ENCODE peak calls at places on chromosome 1, in ten cellular contexts. One of them, this sample, is unnamed. For H3K4me1 and H3K27me3, the result is how much of the 10 kb centered on the place peaks cover.

GRCh38 chr1:203342192-203342940 is 8.6 kb downstream of the FMOD start:
- DNase-seq in uterus: peak
- DNase-seq in adipocyte: peak
- DNase-seq in GM23338: peak
- DNase-seq in PC-9: peak
- DNase-seq in stomach: peak
- DNase-seq in aorta: no peak
- DNase-seq in CD4-positive, CD25-positive, alpha-beta regulatory T cell: no peak
- DNase-seq in fibroblast of lung: peak
- DNase-seq in IMR-90: peak
- DNase-seq in this sample: peak

GRCh38 chr1:53148123-53148522 is 5.7 kb upstream of the SLC1A7 start:
- DNase-seq in aorta: no peak
- DNase-seq in uterus: no peak
- DNase-seq in CD4-positive, CD25-positive, alpha-beta regulatory T cell: no peak
- DNase-seq in fibroblast of lung: no peak
- DNase-seq in GM23338: no peak
- DNase-seq in stomach: no peak
- DNase-seq in adipocyte: no peak
- DNase-seq in IMR-90: peak
- DNase-seq in PC-9: no peak
- DNase-seq in this sample: no peak

GRCh38 chr1:164774413-164774812 is 215.4 kb downstream of the PBX1 start:
- DNase-seq in uterus: no peak
- DNase-seq in aorta: no peak
- DNase-seq in CD4-positive, CD25-positive, alpha-beta regulatory T cell: no peak
- DNase-seq in GM23338: no peak
- DNase-seq in adipocyte: no peak
- DNase-seq in IMR-90: no peak
- DNase-seq in PC-9: no peak
- DNase-seq in fibroblast of lung: no peak
- DNase-seq in stomach: no peak
- DNase-seq in this sample: no peak

GRCh38 chr1:45585496-45586075 is 1.7 kb downstream of the NASP start:
- DNase-seq in aorta: no peak
- DNase-seq in GM23338: no peak
- DNase-seq in stomach: no peak
- DNase-seq in fibroblast of lung: no peak
- DNase-seq in uterus: no peak
- DNase-seq in adipocyte: no peak
- DNase-seq in IMR-90: no peak
- DNase-seq in PC-9: no peak
- DNase-seq in CD4-positive, CD25-positive, alpha-beta regulatory T cell: no peak
- DNase-seq in this sample: no peak

GRCh38 chr1:185440877-185441276 is 123.8 kb upstream of the IVNS1ABP start:
- DNase-seq in stomach: no peak
- DNase-seq in adipocyte: peak
- DNase-seq in uterus: no peak
- DNase-seq in CD4-positive, CD25-positive, alpha-beta regulatory T cell: no peak
- DNase-seq in aorta: no peak
- DNase-seq in IMR-90: no peak
- DNase-seq in GM23338: no peak
- DNase-seq in fibroblast of lung: no peak
- DNase-seq in PC-9: no peak
- DNase-seq in this sample: no peak

GRCh38 chr1:6123083-6123482 is 57.0 kb downstream of the CHD5 start:
- DNase-seq in adipocyte: no peak
- DNase-seq in aorta: peak
- DNase-seq in stomach: no peak
- DNase-seq in CD4-positive, CD25-positive, alpha-beta regulatory T cell: no peak
- DNase-seq in fibroblast of lung: no peak
- DNase-seq in PC-9: no peak
- DNase-seq in IMR-90: no peak
- DNase-seq in GM23338: no peak
- DNase-seq in uterus: no peak
- DNase-seq in this sample: no peak

GRCh38 chr1:57576750-57577149 is 152.9 kb upstream of the DAB1 start:
- DNase-seq in GM23338: no peak
- DNase-seq in uterus: no peak
- DNase-seq in aorta: no peak
- DNase-seq in stomach: peak
- DNase-seq in PC-9: no peak
- DNase-seq in IMR-90: no peak
- DNase-seq in fibroblast of lung: no peak
- DNase-seq in CD4-positive, CD25-positive, alpha-beta regulatory T cell: no peak
- DNase-seq in adipocyte: no peak
- DNase-seq in this sample: peak

GRCh38 chr1:102879439-102879993 is 228.8 kb downstream of the COL11A1 start:
- DNase-seq in uterus: no peak
- DNase-seq in CD4-positive, CD25-positive, alpha-beta regulatory T cell: no peak
- DNase-seq in stomach: no peak
- DNase-seq in IMR-90: peak
- DNase-seq in fibroblast of lung: peak
- DNase-seq in aorta: no peak
- DNase-seq in PC-9: peak
- DNase-seq in adipocyte: peak
- DNase-seq in GM23338: no peak
- DNase-seq in this sample: no peak

GRCh38 chr1:28317014-28317413 is 11.8 kb upstream of the MED18 start:
- DNase-seq in aorta: no peak
- DNase-seq in CD4-positive, CD25-positive, alpha-beta regulatory T cell: no peak
- DNase-seq in IMR-90: no peak
- DNase-seq in uterus: no peak
- DNase-seq in GM23338: no peak
- DNase-seq in adipocyte: no peak
- DNase-seq in stomach: no peak
- DNase-seq in PC-9: no peak
- DNase-seq in fibroblast of lung: no peak
- DNase-seq in this sample: no peak
- H3K4me3 ChIP-seq in aorta: no peak
- H3K4me3 ChIP-seq in CD4-positive, CD25-positive, alpha-beta regulatory T cell: no peak
- H3K4me3 ChIP-seq in IMR-90: no peak
- H3K4me3 ChIP-seq in uterus: no peak
- H3K4me3 ChIP-seq in GM23338: no peak
- H3K4me3 ChIP-seq in adipocyte: no peak
- H3K4me3 ChIP-seq in stomach: no peak
- H3K4me3 ChIP-seq in PC-9: no peak
- H3K4me3 ChIP-seq in fibroblast of lung: no peak
- H3K4me3 ChIP-seq in this sample: no peak

GRCh38 chr1:204459706-204460105 is 34.9 kb downstream of the PIK3C2B start:
- DNase-seq in adipocyte: no peak
- DNase-seq in IMR-90: no peak
- DNase-seq in uterus: no peak
- DNase-seq in aorta: no peak
- DNase-seq in stomach: no peak
- DNase-seq in PC-9: no peak
- DNase-seq in CD4-positive, CD25-positive, alpha-beta regulatory T cell: no peak
- DNase-seq in fibroblast of lung: no peak
- DNase-seq in GM23338: no peak
- DNase-seq in this sample: no peak

GRCh38 chr1:204460346-204460745 is 34.3 kb downstream of the PIK3C2B start:
- DNase-seq in stomach: no peak
- DNase-seq in fibroblast of lung: no peak
- DNase-seq in uterus: no peak
- DNase-seq in aorta: no peak
- DNase-seq in IMR-90: no peak
- DNase-seq in CD4-positive, CD25-positive, alpha-beta regulatory T cell: no peak
- DNase-seq in GM23338: no peak
- DNase-seq in PC-9: no peak
- DNase-seq in adipocyte: no peak
- DNase-seq in this sample: no peak

GRCh38 chr1:204462229-204462561 is 32.4 kb downstream of the PIK3C2B start:
- DNase-seq in aorta: no peak
- DNase-seq in adipocyte: no peak
- DNase-seq in stomach: no peak
- DNase-seq in uterus: no peak
- DNase-seq in fibroblast of lung: no peak
- DNase-seq in IMR-90: no peak
- DNase-seq in CD4-positive, CD25-positive, alpha-beta regulatory T cell: no peak
- DNase-seq in GM23338: no peak
- DNase-seq in PC-9: no peak
- DNase-seq in this sample: no peak

GRCh38 chr1:204463125-204464060 is 31.2 kb downstream of the PIK3C2B start:
- DNase-seq in GM23338: no peak
- DNase-seq in CD4-positive, CD25-positive, alpha-beta regulatory T cell: no peak
- DNase-seq in fibroblast of lung: no peak
- DNase-seq in adipocyte: no peak
- DNase-seq in uterus: no peak
- DNase-seq in IMR-90: no peak
- DNase-seq in PC-9: no peak
- DNase-seq in aorta: no peak
- DNase-seq in stomach: no peak
- DNase-seq in this sample: no peak

DNA sequence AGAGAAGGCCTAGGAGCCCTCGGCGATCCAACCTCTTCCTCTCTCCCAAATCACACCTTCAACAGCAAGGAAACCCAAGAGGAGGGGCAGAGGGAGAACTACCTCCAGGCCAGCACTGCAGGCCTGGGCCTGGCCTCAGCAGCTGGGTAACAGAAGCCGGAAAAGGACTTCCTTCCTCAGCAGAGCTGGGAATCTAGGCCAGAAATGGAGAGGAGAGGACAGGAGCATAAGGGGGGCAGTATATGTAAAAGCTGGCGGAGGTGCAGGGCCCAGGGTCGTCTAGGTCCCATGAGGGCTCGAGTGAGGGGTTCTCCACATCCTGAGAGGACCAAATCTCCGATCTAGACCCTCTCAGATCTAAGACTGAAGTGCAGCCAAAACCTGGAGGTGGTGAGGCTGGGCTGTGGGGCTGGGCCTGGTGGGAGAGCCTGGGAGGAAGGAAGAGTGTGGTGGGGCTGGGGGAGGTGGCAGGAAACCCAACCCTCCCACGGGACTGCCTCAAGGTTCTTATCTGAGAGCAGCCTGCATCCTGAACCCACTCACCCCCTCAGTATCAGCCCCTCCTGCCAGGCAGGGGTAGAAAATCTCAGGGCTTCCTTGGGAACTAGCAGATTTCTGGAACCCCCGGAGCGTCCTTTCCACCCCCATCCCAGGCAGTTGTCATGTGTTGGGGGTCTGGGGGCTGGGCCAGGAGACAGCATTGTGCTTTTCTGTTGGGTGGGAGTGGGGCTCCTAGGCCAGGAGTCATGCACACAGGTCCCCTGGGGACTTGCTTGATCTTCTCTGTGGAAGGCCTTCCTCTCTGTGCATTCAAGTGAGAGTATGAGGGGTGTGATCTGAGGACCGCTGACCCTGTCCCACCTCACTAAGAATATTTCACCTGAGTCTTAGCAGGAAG is 33.0 kb downstream of the PIK3C2B start:
- DNase-seq in PC-9: no peak
- DNase-seq in fibroblast of lung: no peak
- DNase-seq in aorta: no peak
- DNase-seq in GM23338: no peak
- DNase-seq in adipocyte: no peak
- DNase-seq in CD4-positive, CD25-positive, alpha-beta regulatory T cell: no peak
- DNase-seq in IMR-90: no peak
- DNase-seq in uterus: no peak
- DNase-seq in stomach: no peak
- DNase-seq in this sample: no peak
- H3K4me1 ChIP-seq in PC-9: under half
- H3K4me1 ChIP-seq in fibroblast of lung: under half
- H3K4me1 ChIP-seq in aorta: under half
- H3K4me1 ChIP-seq in GM23338: under half
- H3K4me1 ChIP-seq in adipocyte: under half
- H3K4me1 ChIP-seq in CD4-positive, CD25-positive, alpha-beta regulatory T cell: under half
- H3K4me1 ChIP-seq in IMR-90: under half
- H3K4me1 ChIP-seq in uterus: under half
- H3K4me1 ChIP-seq in stomach: under half
- H3K4me1 ChIP-seq in this sample: under half

GRCh38 chr1:9848022-9848421 is 24.3 kb upstream of the CLSTN1 start:
- DNase-seq in aorta: no peak
- DNase-seq in PC-9: no peak
- DNase-seq in fibroblast of lung: no peak
- DNase-seq in IMR-90: no peak
- DNase-seq in uterus: no peak
- DNase-seq in CD4-positive, CD25-positive, alpha-beta regulatory T cell: no peak
- DNase-seq in GM23338: no peak
- DNase-seq in adipocyte: no peak
- DNase-seq in stomach: no peak
- DNase-seq in this sample: no peak

GRCh38 chr1:9849691-9850441 is 26.1 kb upstream of the CLSTN1 start:
- DNase-seq in IMR-90: no peak
- DNase-seq in PC-9: no peak
- DNase-seq in stomach: no peak
- DNase-seq in aorta: no peak
- DNase-seq in fibroblast of lung: no peak
- DNase-seq in uterus: no peak
- DNase-seq in CD4-positive, CD25-positive, alpha-beta regulatory T cell: peak
- DNase-seq in GM23338: peak
- DNase-seq in adipocyte: no peak
- DNase-seq in this sample: no peak

GRCh38 chr1:9852004-9852403 is 28.2 kb upstream of the CLSTN1 start:
- DNase-seq in IMR-90: no peak
- DNase-seq in fibroblast of lung: no peak
- DNase-seq in GM23338: no peak
- DNase-seq in stomach: no peak
- DNase-seq in aorta: no peak
- DNase-seq in PC-9: no peak
- DNase-seq in CD4-positive, CD25-positive, alpha-beta regulatory T cell: no peak
- DNase-seq in uterus: no peak
- DNase-seq in adipocyte: no peak
- DNase-seq in this sample: no peak

GRCh38 chr1:9850442-9851162 is 26.8 kb upstream of the CLSTN1 start:
- DNase-seq in fibroblast of lung: no peak
- DNase-seq in stomach: no peak
- DNase-seq in GM23338: peak
- DNase-seq in adipocyte: no peak
- DNase-seq in uterus: no peak
- DNase-seq in IMR-90: no peak
- DNase-seq in aorta: no peak
- DNase-seq in CD4-positive, CD25-positive, alpha-beta regulatory T cell: no peak
- DNase-seq in PC-9: no peak
- DNase-seq in this sample: no peak

DNA sequence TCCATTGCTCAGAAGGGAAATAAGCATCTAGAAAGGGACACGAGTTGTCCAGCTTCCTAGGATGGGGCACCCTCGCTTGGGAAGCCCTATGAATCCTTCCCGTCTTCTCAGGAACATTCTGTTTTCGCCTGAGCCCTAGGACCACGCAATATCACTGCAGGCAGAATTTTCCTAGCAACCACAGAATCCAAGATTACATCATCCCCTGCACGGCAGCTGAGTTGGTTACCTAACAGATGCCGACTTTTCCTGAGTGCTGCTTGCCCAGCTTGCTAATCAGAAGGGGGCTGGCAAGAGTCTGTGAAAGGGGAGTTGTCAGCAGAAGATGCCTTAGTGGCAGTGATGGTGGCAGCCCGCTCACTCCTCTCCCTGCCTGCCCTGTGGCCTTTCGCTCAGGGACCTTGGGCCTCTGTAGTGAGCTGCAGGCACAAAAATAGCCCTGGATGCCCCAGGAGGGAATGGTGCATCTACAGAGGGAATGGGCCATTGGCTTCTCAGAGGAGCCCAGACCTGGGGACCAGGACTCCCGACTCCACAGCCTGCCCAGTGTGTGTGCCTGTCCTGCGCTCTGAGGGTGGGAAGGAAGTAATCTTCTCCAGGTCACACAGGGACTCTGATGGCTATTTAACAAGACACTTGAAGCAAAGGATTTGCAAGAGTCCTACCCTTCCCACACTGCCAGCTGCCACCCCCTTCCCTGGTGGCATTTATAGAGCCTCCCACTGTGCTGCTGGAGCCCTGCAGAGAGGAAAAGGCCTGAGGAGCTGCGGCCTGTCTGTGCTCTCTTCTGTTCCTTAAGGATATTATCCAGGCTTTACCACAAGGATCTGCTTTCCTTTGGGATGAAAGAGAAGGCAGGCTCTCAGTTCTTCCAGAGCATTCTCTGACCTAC is 28.9 kb upstream of the CLSTN1 start:
- DNase-seq in GM23338: no peak
- DNase-seq in PC-9: no peak
- DNase-seq in uterus: peak
- DNase-seq in fibroblast of lung: peak
- DNase-seq in CD4-positive, CD25-positive, alpha-beta regulatory T cell: no peak
- DNase-seq in aorta: no peak
- DNase-seq in stomach: no peak
- DNase-seq in adipocyte: peak
- DNase-seq in IMR-90: peak
- DNase-seq in this sample: no peak
- H3K27me3 ChIP-seq in GM23338: under half
- H3K27me3 ChIP-seq in PC-9: under half
- H3K27me3 ChIP-seq in uterus: under half
- H3K27me3 ChIP-seq in fibroblast of lung: under half
- H3K27me3 ChIP-seq in CD4-positive, CD25-positive, alpha-beta regulatory T cell: under half
- H3K27me3 ChIP-seq in aorta: under half
- H3K27me3 ChIP-seq in stomach: under half
- H3K27me3 ChIP-seq in adipocyte: under half
- H3K27me3 ChIP-seq in IMR-90: under half
- H3K27me3 ChIP-seq in this sample: under half

GRCh38 chr1:8022395-8023286 is 3.5 kb downstream of the ERRFI1 start:
- DNase-seq in aorta: no peak
- DNase-seq in fibroblast of lung: peak
- DNase-seq in GM23338: no peak
- DNase-seq in PC-9: no peak
- DNase-seq in uterus: no peak
- DNase-seq in adipocyte: peak
- DNase-seq in CD4-positive, CD25-positive, alpha-beta regulatory T cell: no peak
- DNase-seq in IMR-90: no peak
- DNase-seq in stomach: no peak
- DNase-seq in this sample: no peak
- H3K4me3 ChIP-seq in aorta: no peak
- H3K4me3 ChIP-seq in fibroblast of lung: peak
- H3K4me3 ChIP-seq in GM23338: peak
- H3K4me3 ChIP-seq in PC-9: peak
- H3K4me3 ChIP-seq in uterus: no peak
- H3K4me3 ChIP-seq in adipocyte: peak
- H3K4me3 ChIP-seq in CD4-positive, CD25-positive, alpha-beta regulatory T cell: no peak
- H3K4me3 ChIP-seq in IMR-90: peak
- H3K4me3 ChIP-seq in stomach: peak
- H3K4me3 ChIP-seq in this sample: no peak